ENCODE peak calls at places on chromosomes 11 and 22, in five cellular contexts. C is effector CD4-positive, alpha-beta T cell; S is PC-3; L is foreskin melanocyte; R is NCI-H1092 treated with DMSO at 0.1 percent for 48 hours. E is an unnamed sample.

GRCh38 chr11:93487032-93487483 is 56.1 kb downstream of the SMCO4 start:
- DNase-seq in C (no peak), R (peak; percentile 73), L (no peak), S (no peak), E (no peak)

GRCh38 chr11:40241524-40242037 is 1217.9 kb downstream of the LRRC4C start:
- DNase-seq in C (no peak), S (no peak), L (no peak), R (no peak), E (peak; percentile 87)

GRCh38 chr11:98423933-98424332 is 596.8 kb upstream of the CNTN5 start:
- DNase-seq in L (no peak), C (no peak), R (no peak), S (no peak), E (no peak)

GRCh38 chr11:78034623-78035022 is 11.5 kb upstream of the KCTD14 start:
- DNase-seq in C (no peak), R (no peak), S (no peak), L (no peak), E (no peak)

GRCh38 chr11:129861702-129862107 is 33.7 kb downstream of the NFRKB start:
- DNase-seq in C (no peak), L (peak; percentile 36), S (peak; percentile 100), R (no peak), E (peak; percentile 96)

GRCh38 chr11:128879817-128880216 is 11.3 kb upstream of the KCNJ5 start:
- DNase-seq in R (no peak), C (no peak), S (no peak), L (no peak), E (peak; percentile 24)

GRCh38 chr11:79087957-79088318 is 352.9 kb downstream of the TENM4 start:
- DNase-seq in R (no peak), L (no peak), S (no peak), C (no peak), E (no peak)

GRCh38 chr11:93208663-93209270 is 11.0 kb upstream of the SLC36A4 start:
- DNase-seq in C (no peak), S (no peak), R (no peak), L (no peak), E (no peak)

GRCh38 chr11:35478411-35479139 is 46.8 kb downstream of the PAMR1 start:
- DNase-seq in R (peak; percentile 8), L (peak; percentile 77), C (no peak), S (no peak), E (peak; percentile 39)

GRCh38 chr11:124920870-124921609 is 2.0 kb downstream of the HEPN1 start:
- DNase-seq in R (peak; percentile 88), S (no peak), L (peak; percentile 48), C (peak; percentile 52), E (peak; percentile 88)

GRCh38 chr11:15695096-15695721 is 580.5 kb downstream of the INSC start:
- DNase-seq in S (no peak), C (no peak), R (no peak), L (no peak), E (no peak)

GRCh38 chr11:93608280-93608862 is 53.1 kb upstream of the CEP295 start:
- DNase-seq in C (no peak), S (peak; percentile 32), R (no peak), L (no peak), E (no peak)

GRCh38 chr22:31544481-31545480 is 48.4 kb downstream of the SFI1 start:
- DNase-seq in C (no peak), R (no peak), L (no peak), S (no peak), E (no peak)

GRCh38 chr11:78350101-78350645 is 67.4 kb downstream of the GAB2 start:
- DNase-seq in C (no peak), L (no peak), S (no peak), R (peak; percentile 17), E (peak; percentile 53)

GRCh38 chr11:64758330-64759079 is 1.3 kb downstream of the PYGM start:
- DNase-seq in S (no peak), L (no peak), R (no peak), C (no peak), E (no peak)

E was measured in astrocyte of the hippocampus.